ENCODE peak calls at places on chromosome 7, in ten cellular contexts. E is astrocyte of the spinal cord, G is PC-3, U is glutamatergic neuron, C is fibroblast of the aortic adventitia, O is fibroblast of lung, K is AG10803, Z is Caco-2, D is gastrocnemius medialis, Y is omental fat pad. Q is an unnamed sample.

GRCh38 chr7:131557521-131558385 is 1.3 kb upstream of the PODXL start:
- DNase-seq in E (no peak), G (peak; percentile 24), U (peak; percentile 68), C (peak; percentile 43), O (no peak), K (peak; percentile 38), Z (peak; percentile 51), D (no peak), Y (no peak), Q (peak; percentile 55)

GRCh38 chr7:108824840-108825540 is 255.3 kb downstream of the DNAJB9 start:
- DNase-seq in E (peak; percentile 96), G (peak; percentile 27), U (no peak), C (peak; percentile 88), O (peak; percentile 66), K (peak; percentile 33), Z (no peak), D (no peak), Y (no peak), Q (no peak)

GRCh38 chr7:154744226-154744860 is 258.6 kb downstream of the PAXIP1 start:
- DNase-seq in E (no peak), G (peak; percentile 18), U (no peak), C (no peak), O (no peak), K (no peak), Z (peak; percentile 52), D (no peak), Y (no peak), Q (peak; percentile 65)

GRCh38 chr7:43377196-43377935 is 205.5 kb upstream of the STK17A start:
- DNase-seq in E (no peak), G (no peak), U (no peak), C (peak; percentile 4), O (no peak), K (peak; percentile 12), Z (no peak), D (no peak), Y (no peak), Q (peak; percentile 44)

GRCh38 chr7:36677769-36678435 is 46.4 kb downstream of the AOAH start:
- DNase-seq in E (no peak), G (no peak), U (no peak), C (no peak), O (no peak), K (no peak), Z (no peak), D (no peak), Y (no peak), Q (no peak)

GRCh38 chr7:93426297-93426696 is 148.2 kb downstream of the CALCR start:
- DNase-seq in E (no peak), G (no peak), U (no peak), C (no peak), O (no peak), K (no peak), Z (no peak), D (no peak), Y (no peak), Q (no peak)

GRCh38 chr7:98211221-98211675 is at the start of gene BHLHA15:
- DNase-seq in E (no peak), G (peak; percentile 52), U (peak; percentile 57), C (no peak), O (no peak), K (no peak), Z (peak; percentile 75), D (peak; percentile 13), Y (no peak), Q (no peak)

GRCh38 chr7:133675510-133676218 is 422.8 kb downstream of the EXOC4 start:
- DNase-seq in E (no peak), G (no peak), U (no peak), C (no peak), O (no peak), K (no peak), Z (no peak), D (peak; percentile 13), Y (no peak), Q (no peak)

GRCh38 chr7:111358915-111359314 is 203.4 kb downstream of the IMMP2L start:
- DNase-seq in E (no peak), G (no peak), U (no peak), C (no peak), O (no peak), K (no peak), Z (no peak), D (no peak), Y (no peak), Q (no peak)

GRCh38 chr7:31512166-31512565 is 1.7 kb upstream of the ITPRID1 start:
- DNase-seq in E (no peak), G (no peak), U (no peak), C (no peak), O (no peak), K (no peak), Z (no peak), D (no peak), Y (no peak), Q (no peak)

GRCh38 chr7:148537435-148537834 is 53.1 kb upstream of the C7orf33 start:
- DNase-seq in E (no peak), G (no peak), U (no peak), C (no peak), O (no peak), K (no peak), Z (no peak), D (no peak), Y (no peak), Q (no peak)

GRCh38 chr7:107528461-107528860 is 35.3 kb downstream of the COG5 start:
- DNase-seq in E (peak; percentile 65), G (peak; percentile 57), U (no peak), C (peak; percentile 55), O (peak; percentile 19), K (peak; percentile 73), Z (no peak), D (no peak), Y (no peak), Q (no peak)

GRCh38 chr7:96217147-96217546 is 104.8 kb downstream of the SLC25A13 start:
- DNase-seq in E (no peak), G (peak; percentile 8), U (no peak), C (no peak), O (no peak), K (no peak), Z (no peak), D (no peak), Y (no peak), Q (no peak)

DNA sequence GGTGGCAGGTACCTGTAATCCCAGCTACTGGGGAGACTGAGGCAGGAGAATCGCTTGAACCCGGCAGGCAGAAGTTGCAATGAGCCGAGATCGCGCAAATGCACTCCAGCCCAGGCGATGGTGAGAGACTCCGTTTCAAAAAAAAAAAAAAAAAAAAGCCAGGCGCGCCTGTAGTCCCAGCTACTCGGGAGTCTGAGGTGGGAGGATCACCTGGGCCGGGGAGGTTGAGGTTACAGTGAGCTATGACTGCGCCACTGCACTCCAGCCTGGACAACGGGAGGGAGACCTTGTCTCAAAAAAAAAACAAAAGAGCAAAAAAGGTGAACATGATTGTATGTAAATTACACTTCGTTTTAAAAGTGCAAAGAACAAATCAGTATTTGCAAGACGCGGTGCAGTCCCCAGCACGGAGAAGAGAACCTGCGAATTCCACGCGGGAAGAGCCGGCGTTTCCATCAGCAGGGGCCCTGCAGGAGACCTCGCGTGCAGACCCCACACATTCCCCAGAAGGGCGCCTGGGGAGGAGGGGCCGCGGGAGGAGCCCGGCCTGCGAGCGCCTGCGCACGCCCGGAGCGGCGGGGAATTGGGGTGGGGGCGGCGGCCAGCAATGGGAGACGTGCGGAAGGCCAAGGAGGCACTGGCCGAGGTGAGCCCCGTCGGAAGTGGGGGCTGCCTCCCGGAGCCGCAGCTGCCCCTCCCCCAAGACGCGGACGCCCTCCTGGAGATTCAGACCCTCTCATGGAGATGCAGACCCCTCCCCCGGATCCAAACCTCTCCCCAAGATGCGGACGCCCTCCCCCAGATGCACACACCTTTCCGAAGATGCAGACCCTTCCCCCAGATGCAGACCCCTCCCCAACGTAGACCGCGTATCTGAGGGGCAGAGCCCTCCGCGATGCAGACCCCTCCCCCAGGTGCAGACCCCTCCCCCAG is 16.7 kb upstream of the SUN1 start:
- DNase-seq in E (no peak), G (peak; percentile 27), U (peak; percentile 88), C (no peak), O (no peak), K (no peak), Z (peak; percentile 86), D (no peak), Y (no peak), Q (peak; percentile 66)
- TF ChIP-seq CTCF in E (no peak), G (no peak), U (no peak), C (no peak), O (no peak), K (no peak), Z (no peak), D (no peak), Y (no peak), Q (no peak)

DNA sequence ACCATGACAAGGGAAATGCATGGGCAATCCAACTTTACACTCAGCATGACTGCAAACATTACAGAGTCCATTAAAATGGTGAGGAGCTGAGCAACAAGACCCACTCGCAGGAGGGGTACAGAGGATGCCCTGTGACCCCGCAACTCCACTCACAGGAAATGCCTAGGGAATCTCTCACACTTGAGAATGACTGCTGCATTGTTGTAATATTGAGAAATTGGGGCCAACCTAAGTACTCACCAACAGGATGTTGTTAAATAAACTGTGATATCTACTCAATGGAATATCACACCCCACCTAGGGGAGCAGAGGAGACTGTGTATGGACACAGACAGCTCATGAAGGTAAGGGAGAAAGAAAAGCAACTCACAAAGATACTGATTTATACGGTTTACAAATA is 53.4 kb upstream of the CAMK2B start:
- DNase-seq in E (peak; percentile 83), G (peak; percentile 90), U (no peak), C (peak; percentile 86), O (peak; percentile 64), K (peak; percentile 85), Z (no peak), D (no peak), Y (no peak), Q (no peak)
- TF ChIP-seq CTCF in E (no peak), G (no peak), U (no peak), C (peak; percentile 7), O (no peak), K (peak; percentile 22), Z (no peak), D (no peak), Y (no peak), Q (no peak)

DNA sequence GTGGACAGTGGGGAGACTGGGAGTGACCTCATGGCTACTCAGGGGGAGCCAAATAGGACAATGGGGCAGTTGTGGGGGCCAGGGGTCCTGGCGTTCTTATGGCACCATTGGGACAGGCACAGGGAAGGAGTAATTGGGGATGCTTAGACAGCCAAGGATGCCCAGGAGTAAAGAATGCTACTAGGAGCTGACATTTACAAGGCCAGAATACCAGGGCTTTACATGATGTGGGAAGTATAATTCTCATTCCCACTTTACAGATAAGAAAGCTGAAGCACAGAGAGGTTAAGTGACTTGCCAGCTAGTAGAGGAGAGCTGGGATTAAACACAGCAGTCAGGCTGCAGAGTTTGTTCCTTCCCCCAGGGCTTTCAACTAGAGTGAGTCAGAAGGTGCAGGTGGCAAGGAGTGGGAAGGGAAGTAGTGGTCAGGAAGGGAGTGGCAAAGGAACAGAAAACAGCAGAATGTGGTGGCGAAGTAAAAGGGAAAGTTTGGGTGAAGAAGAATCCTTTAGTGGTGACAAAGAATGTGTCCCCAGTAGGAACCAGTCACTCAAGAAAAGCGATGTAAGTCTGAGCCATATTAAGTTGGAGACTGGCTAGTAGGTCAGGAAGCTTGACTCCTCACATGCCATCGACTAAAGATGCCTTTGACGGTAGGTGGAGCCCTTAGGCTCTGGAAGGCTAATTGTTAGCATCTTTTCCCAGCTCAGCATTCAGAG is 32.8 kb downstream of the CPVL start:
- DNase-seq in E (peak; percentile 1), G (peak; percentile 89), U (no peak), C (peak; percentile 31), O (peak; percentile 19), K (peak; percentile 17), Z (peak; percentile 73), D (no peak), Y (no peak), Q (no peak)
- TF ChIP-seq CTCF in E (peak; percentile 27), G (peak; percentile 74), U (no peak), C (peak; percentile 33), O (peak; percentile 30), K (peak; percentile 42), Z (peak; percentile 60), D (no peak), Y (no peak), Q (no peak)

GRCh38 chr7:117012284-117013174 is 59.2 kb downstream of the ST7 start:
- DNase-seq in E (peak; percentile 64), G (peak; percentile 66), U (no peak), C (peak; percentile 61), O (peak; percentile 63), K (peak; percentile 39), Z (peak; percentile 34), D (no peak), Y (no peak), Q (no peak)
- TF ChIP-seq CTCF in E (peak; percentile 47), G (peak; percentile 55), U (peak; percentile 40), C (peak; percentile 64), O (peak; percentile 58), K (peak; percentile 60), Z (peak; percentile 50), D (no peak), Y (no peak), Q (no peak)

Q was measured in mesothelial cell of epicardium.